ENCODE peak calls at places on chromosome 22, in nine cellular contexts. F, Q, P, V, Z, O, W, T and E are unnamed samples.

GRCh38 chr22:41862160-41862529 is 29.2 kb downstream of the SREBF2 start:
- DNase-seq in F (no peak), Q (no peak), P (no peak), V (no peak), Z (no peak), O (peak; percentile 13), W (no peak), T (peak; percentile 40), E (no peak)

GRCh38 chr22:49567894-49568750 is 259.6 kb downstream of the BRD1 start:
- DNase-seq in F (no peak), Q (no peak), P (peak; percentile 70), V (no peak), Z (no peak), O (no peak), W (no peak), T (no peak), E (no peak)

GRCh38 chr22:26669060-26669481 is 11.7 kb downstream of the MIAT start:
- DNase-seq in F (peak; percentile 47), Q (peak; percentile 82), P (no peak), V (peak; percentile 82), Z (peak; percentile 55), O (peak; percentile 30), W (peak; percentile 73), T (peak; percentile 61), E (peak; percentile 40)

GRCh38 chr22:49773531-49773930 is 54.1 kb downstream of the BRD1 start:
- DNase-seq in F (no peak), Q (no peak), P (no peak), V (no peak), Z (no peak), O (no peak), W (no peak), T (no peak), E (no peak)

GRCh38 chr22:46572911-46573780 is 35.7 kb upstream of the CELSR1 start:
- DNase-seq in F (peak; percentile 1), Q (no peak), P (no peak), V (no peak), Z (no peak), O (no peak), W (no peak), T (no peak), E (no peak)

GRCh38 chr22:50112151-50113118 is 22.6 kb downstream of the MOV10L1 start:
- DNase-seq in F (no peak), Q (peak; percentile 76), P (no peak), V (peak; percentile 36), Z (peak; percentile 90), O (peak; percentile 77), W (peak; percentile 46), T (peak; percentile 92), E (no peak)

GRCh38 chr22:39481054-39481453 is 21.0 kb upstream of the MIEF1 start:
- DNase-seq in F (no peak), Q (no peak), P (no peak), V (no peak), Z (no peak), O (no peak), W (no peak), T (no peak), E (no peak)

GRCh38 chr22:33519140-33519973 is 400.9 kb downstream of the LARGE1 start:
- DNase-seq in F (peak; percentile 78), Q (peak; percentile 26), P (no peak), V (no peak), Z (no peak), O (peak; percentile 46), W (peak; percentile 46), T (peak; percentile 65), E (peak; percentile 45)

GRCh38 chr22:44031111-44031963 is 7.2 kb downstream of the PARVB start:
- DNase-seq in F (no peak), Q (no peak), P (no peak), V (no peak), Z (peak; percentile 87), O (no peak), W (no peak), T (peak; percentile 69), E (no peak)

GRCh38 chr22:50082961-50083461 is 2.2 kb downstream of the MLC1 start:
- DNase-seq in F (no peak), Q (no peak), P (no peak), V (no peak), Z (no peak), O (no peak), W (no peak), T (no peak), E (no peak)

GRCh38 chr22:47204002-47204979 is 441.8 kb downstream of the TBC1D22A start:
- DNase-seq in F (no peak), Q (no peak), P (peak; percentile 77), V (no peak), Z (no peak), O (no peak), W (no peak), T (no peak), E (no peak)

GRCh38 chr22:29112102-29112501 is 39.3 kb downstream of the KREMEN1 start:
- DNase-seq in F (no peak), Q (no peak), P (no peak), V (no peak), Z (no peak), O (no peak), W (no peak), T (no peak), E (no peak)
- TF ChIP-seq CTCF in F (no peak), Q (no peak), P (no peak), V (no peak), Z (no peak), O (no peak), W (no peak), T (no peak), E (no peak)

GRCh38 chr22:18120941-18121340 is 10.3 kb downstream of the TUBA8 start:
- DNase-seq in F (no peak), Q (no peak), P (no peak), V (no peak), Z (no peak), O (no peak), W (no peak), T (no peak), E (no peak)

GRCh38 chr22:18122254-18122554 is 11.6 kb downstream of the TUBA8 start:
- DNase-seq in F (no peak), Q (no peak), P (no peak), V (no peak), Z (no peak), O (no peak), W (no peak), T (no peak), E (no peak)

GRCh38 chr22:18118345-18118915 is 7.8 kb downstream of the TUBA8 start:
- DNase-seq in F (no peak), Q (no peak), P (no peak), V (no peak), Z (no peak), O (no peak), W (no peak), T (no peak), E (no peak)

GRCh38 chr22:18119409-18120110 is 9.0 kb downstream of the TUBA8 start:
- DNase-seq in F (no peak), Q (no peak), P (no peak), V (no peak), Z (no peak), O (no peak), W (no peak), T (no peak), E (no peak)

DNA sequence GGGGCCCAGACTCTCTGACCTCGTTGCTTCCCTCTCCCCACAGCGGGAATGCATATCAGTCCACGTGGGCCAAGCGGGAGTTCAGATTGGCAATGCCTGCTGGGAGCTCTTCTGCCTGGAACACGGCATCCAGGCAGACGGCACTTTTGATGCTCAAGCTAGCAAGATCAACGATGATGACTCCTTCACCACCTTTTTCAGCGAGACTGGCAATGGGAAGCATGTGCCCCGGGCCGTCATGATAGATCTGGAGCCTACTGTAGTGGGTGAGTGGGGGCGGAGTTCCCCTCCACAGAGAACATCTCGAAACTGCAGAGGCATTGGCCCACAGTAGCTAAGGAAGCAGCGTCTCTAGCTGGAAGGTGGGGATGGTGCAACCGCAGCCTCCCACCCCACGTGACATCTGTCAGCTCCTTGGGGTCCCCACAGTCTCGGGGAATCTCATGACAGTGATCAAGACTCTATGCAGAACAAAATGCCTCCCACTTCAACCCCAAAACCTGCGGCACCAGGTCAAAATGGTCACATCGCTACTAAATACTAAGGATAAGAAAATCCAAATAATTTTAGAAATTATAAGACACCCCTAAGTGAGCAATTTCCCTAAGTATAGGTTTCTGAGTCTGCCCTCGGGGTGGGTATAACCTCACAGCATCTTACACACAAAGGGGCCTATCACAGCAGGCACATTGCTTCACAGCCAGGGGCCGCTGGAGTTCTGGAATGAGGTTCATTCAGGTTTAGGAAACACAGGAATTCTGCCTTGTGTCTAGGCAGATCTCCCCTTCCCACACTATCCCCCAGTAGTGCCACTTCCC is 11.0 kb downstream of the TUBA8 start:
- DNase-seq in F (peak; percentile 71), Q (no peak), P (no peak), V (no peak), Z (peak; percentile 7), O (no peak), W (peak; percentile 15), T (no peak), E (no peak)
- TF ChIP-seq CTCF in F (peak; percentile 25), Q (no peak), P (no peak), V (no peak), Z (peak; percentile 17), O (no peak), W (no peak), T (peak; percentile 7), E (no peak)

DNA sequence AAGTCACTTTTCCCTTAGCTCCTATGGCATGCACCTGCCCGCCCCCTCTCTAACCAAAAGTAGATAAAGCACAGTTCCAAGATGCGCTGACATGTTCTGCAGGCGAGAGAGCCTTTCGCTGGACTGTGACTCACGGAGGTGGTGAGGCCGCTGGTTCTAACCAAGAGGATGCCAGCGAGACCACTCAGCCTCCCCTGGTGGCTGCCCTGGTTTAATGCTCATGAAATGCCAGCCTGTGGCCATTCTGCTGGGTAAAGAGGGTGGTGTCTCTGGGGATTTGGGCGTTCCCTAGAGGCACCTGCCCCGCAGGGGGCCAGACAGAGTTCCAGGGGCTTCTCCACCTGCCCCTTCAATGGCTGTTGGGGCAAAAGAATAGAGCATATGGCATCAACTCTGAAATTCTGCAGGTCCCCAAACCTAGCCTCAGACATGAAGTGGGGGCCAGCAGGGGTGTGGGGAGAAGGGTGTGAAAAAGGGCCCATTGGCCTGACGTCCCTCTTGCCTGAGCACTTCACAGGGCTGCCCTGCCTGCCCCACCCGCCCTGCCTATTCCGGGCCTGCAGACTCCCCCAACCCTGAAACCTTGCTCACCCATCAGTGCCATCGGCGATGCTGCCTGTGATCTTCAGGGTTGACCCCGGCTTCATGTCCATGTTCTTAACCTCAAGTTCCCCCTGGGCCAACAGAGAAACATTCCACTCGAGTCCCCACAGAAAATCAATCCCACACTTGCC is 8.5 kb downstream of the LGALS2 start:
- DNase-seq in F (no peak), Q (peak; percentile 47), P (no peak), V (no peak), Z (no peak), O (peak; percentile 35), W (no peak), T (no peak), E (no peak)
- TF ChIP-seq CTCF in F (no peak), Q (no peak), P (peak; percentile 24), V (peak; percentile 24), Z (peak; percentile 35), O (peak; percentile 34), W (no peak), T (peak; percentile 14), E (no peak)

DNA sequence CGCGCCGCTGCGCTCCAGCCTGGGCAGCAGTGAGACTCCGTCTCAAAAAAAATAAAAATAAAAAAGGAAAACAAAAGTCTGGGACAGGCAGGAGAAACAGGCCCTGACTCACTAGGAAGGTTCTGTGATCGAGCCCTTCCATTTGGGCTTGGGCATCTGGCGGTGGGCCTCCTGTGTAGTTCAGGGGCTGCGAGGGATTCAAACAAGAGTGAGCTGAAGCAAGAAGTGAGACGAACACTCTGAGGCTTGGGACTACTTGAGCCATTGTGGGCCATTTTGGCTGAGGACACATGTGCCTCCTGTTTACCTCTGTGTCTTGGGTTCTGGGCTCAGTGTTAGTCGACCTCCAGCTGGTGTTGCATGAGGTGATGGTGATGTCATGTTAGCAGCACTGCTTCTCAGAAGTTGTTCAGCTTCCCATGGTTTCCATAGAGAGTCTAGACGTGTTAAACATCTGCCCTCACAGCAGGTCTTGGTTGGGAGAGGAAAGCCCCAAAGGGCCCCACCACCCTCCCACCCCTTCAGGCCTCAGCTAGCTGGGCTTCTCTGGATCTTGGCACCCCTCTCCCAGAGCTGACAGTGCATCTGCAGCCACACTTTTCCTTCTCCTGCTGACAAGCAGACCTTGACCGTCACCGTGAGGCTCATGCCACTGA is 57.8 kb downstream of the MED15 start:
- DNase-seq in F (no peak), Q (peak; percentile 58), P (no peak), V (peak; percentile 24), Z (no peak), O (peak; percentile 65), W (no peak), T (no peak), E (no peak)
- TF ChIP-seq CTCF in F (no peak), Q (no peak), P (no peak), V (no peak), Z (no peak), O (no peak), W (no peak), T (no peak), E (no peak)